ENCODE peak calls at places on chromosome X, in four cellular contexts. N is WTC11, I is HepG2, B is K562. P is an unnamed sample.

GRCh38 chrX:10986616-10987015 is 124.5 kb upstream of the HCCS start:
- DNase-seq in N (no peak), I (no peak), B (no peak), P (no peak)

GRCh38 chrX:130607431-130607830 is 205.6 kb downstream of the RBMX2 start:
- DNase-seq in I (no peak), N (no peak), B (no peak), P (no peak)

GRCh38 chrX:150730719-150731118 is 37.5 kb downstream of the MTMR1 start:
- DNase-seq in I (no peak), B (no peak), N (no peak), P (no peak)

GRCh38 chrX:81120936-81121351 is 80.8 kb downstream of the HMGN5 start:
- DNase-seq in B (peak), N (peak), I (peak), P (peak)

GRCh38 chrX:154068560-154068959 is 29.0 kb downstream of the MECP2 start:
- DNase-seq in I (no peak), B (no peak), N (no peak), P (no peak)

GRCh38 chrX:137549846-137550534 is 15.9 kb upstream of the ZIC3 start:
- DNase-seq in N (peak), I (no peak), B (no peak), P (no peak)

GRCh38 chrX:120575379-120576114 is 14.8 kb upstream of the CUL4B start:
- DNase-seq in I (no peak), N (peak), B (peak), P (no peak)

GRCh38 chrX:74353984-74354383 is 50.0 kb downstream of the ZCCHC13 start:
- DNase-seq in N (no peak), B (no peak), I (no peak), P (no peak)

GRCh38 chrX:71619193-71619592 is 882 bp upstream of the CXCR3 start:
- DNase-seq in N (no peak), I (no peak), B (no peak), P (no peak)

GRCh38 chrX:136168929-136169735 is 21.8 kb downstream of the FHL1 start:
- DNase-seq in N (peak), I (no peak), B (peak), P (peak)

GRCh38 chrX:38214551-38214950 is 6.1 kb downstream of the SRPX start:
- DNase-seq in B (no peak), I (no peak), N (no peak), P (no peak)

GRCh38 chrX:49282647-49283011 is 13.0 kb downstream of the PPP1R3F start:
- DNase-seq in B (peak), I (no peak), N (peak), P (peak)

GRCh38 chrX:29044802-29045201 is 457.6 kb downstream of the IL1RAPL1 start:
- DNase-seq in I (no peak), N (no peak), B (no peak), P (no peak)

GRCh38 chrX:120001787-120002186 is 58.2 kb upstream of the NKAP start:
- DNase-seq in B (no peak), I (no peak), N (no peak), P (no peak)

GRCh38 chrX:38342853-38343778 is 9.3 kb upstream of the OTC start:
- DNase-seq in N (no peak), B (no peak), I (peak), P (no peak)

GRCh38 chrX:55710701-55711100 is 6.8 kb upstream of the RRAGB start:
- DNase-seq in N (no peak), B (no peak), I (no peak), P (no peak)

GRCh38 chrX:129540725-129541184 is 696 bp downstream of the OCRL start:
- DNase-seq in B (no peak), N (peak), I (peak), P (no peak)

GRCh38 chrX:120125444-120125843 is 9.7 kb upstream of the RHOXF1 start:
- DNase-seq in I (no peak), B (no peak), N (no peak), P (no peak)

GRCh38 chrX:150486011-150486410 is 82.4 kb upstream of the MTM1 start:
- DNase-seq in I (peak), N (peak), B (peak), P (peak)

GRCh38 chrX:12610079-12610478 is 181.1 kb upstream of the PRPS2 start:
- DNase-seq in I (no peak), B (no peak), N (no peak), P (no peak)

GRCh38 chrX:123906557-123907316 is 46.9 kb downstream of the XIAP start:
- DNase-seq in I (no peak), N (no peak), B (no peak), P (no peak)

GRCh38 chrX:6941041-6941440 is 206.5 kb upstream of the STS start:
- DNase-seq in I (no peak), N (no peak), B (no peak), P (no peak)

GRCh38 chrX:17846045-17846444 is 15.1 kb downstream of the RAI2 start:
- DNase-seq in I (no peak), B (no peak), N (no peak), P (no peak)

GRCh38 chrX:141468940-141469339 is 115.6 kb downstream of the SPANXA1 start:
- DNase-seq in I (no peak), N (no peak), B (no peak), P (no peak)

GRCh38 chrX:69361286-69361926 is 142.7 kb upstream of the NALF2 start:
- DNase-seq in I (no peak), N (no peak), B (no peak), P (peak)

GRCh38 chrX:154526901-154527675 is 11.1 kb upstream of the FAM3A start:
- DNase-seq in I (peak), B (peak), N (peak), P (peak)

GRCh38 chrX:121052122-121052521 is 4.7 kb downstream of the GLUD2 start:
- DNase-seq in N (no peak), B (no peak), I (peak), P (no peak)

DNA sequence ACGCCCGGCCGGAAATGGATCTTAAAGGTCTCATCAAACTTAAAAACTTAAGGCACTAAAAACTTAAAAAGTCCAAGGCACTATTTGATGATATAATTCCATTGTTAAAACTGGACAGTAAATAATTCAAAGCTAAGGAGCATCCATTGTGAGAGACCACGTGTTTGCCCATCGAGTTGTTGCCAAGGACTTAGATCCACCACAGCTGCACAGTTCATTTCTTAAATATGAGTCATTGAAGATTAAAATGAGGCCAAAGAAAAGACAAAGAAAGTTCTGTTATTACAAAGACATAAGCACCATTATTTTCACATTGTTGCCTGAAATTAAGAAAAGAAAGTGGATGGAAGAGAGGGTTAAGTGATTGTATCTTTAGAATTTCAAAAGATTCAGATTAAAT is 411.5 kb upstream of the FTHL17 start:
- DNase-seq in B (no peak), I (no peak), N (no peak), P (no peak)
- TF ChIP-seq FOXJ3 in B (no peak), I (no peak), N (no peak), P (no peak)

GRCh38 chrX:2958199-2958598 is 29.1 kb upstream of the ARSD start:
- DNase-seq in N (no peak), B (no peak), I (no peak), P (no peak)
- TF ChIP-seq FOXJ3 in N (no peak), B (no peak), I (no peak), P (no peak)

GRCh38 chrX:122567911-122568310 is 616.2 kb upstream of the GRIA3 start:
- DNase-seq in I (no peak), B (no peak), N (no peak), P (no peak)

GRCh38 chrX:122565952-122566351 is 618.1 kb upstream of the GRIA3 start:
- DNase-seq in I (no peak), N (no peak), B (no peak), P (peak)
- TF ChIP-seq FOXJ3 in I (no peak), N (no peak), B (no peak), P (no peak)

GRCh38 chrX:132636080-132636479 is 147.2 kb upstream of the MBNL3 start:
- DNase-seq in I (no peak), N (no peak), B (no peak), P (no peak)
- TF ChIP-seq FOXJ3 in I (no peak), N (no peak), B (no peak), P (no peak)

GRCh38 chrX:19386679-19387078 is 43.0 kb downstream of the PDHA1 start:
- DNase-seq in B (no peak), I (no peak), N (no peak), P (no peak)

GRCh38 chrX:19377799-19378198 is 34.1 kb downstream of the PDHA1 start:
- DNase-seq in N (no peak), I (no peak), B (no peak), P (no peak)

GRCh38 chrX:19381326-19381725 is 37.6 kb downstream of the PDHA1 start:
- DNase-seq in I (no peak), B (no peak), N (no peak), P (no peak)

GRCh38 chrX:19388064-19388679 is 44.4 kb downstream of the PDHA1 start:
- DNase-seq in I (no peak), B (no peak), N (no peak), P (no peak)

GRCh38 chrX:19382500-19383145 is 38.9 kb downstream of the PDHA1 start:
- DNase-seq in N (peak), B (no peak), I (peak), P (peak)
- TF ChIP-seq FOXJ3 in N (no peak), B (no peak), I (no peak), P (no peak)

GRCh38 chrX:24241822-24242648 is 71.8 kb downstream of the SUPT20HL2 start:
- DNase-seq in B (peak), N (no peak), I (peak), P (peak)
- TF ChIP-seq FOXJ3 in B (no peak), N (no peak), I (no peak), P (no peak)

GRCh38 chrX:56726609-56727008 is 2.4 kb upstream of the NBDY start:
- DNase-seq in N (no peak), I (peak), B (peak), P (peak)
- TF ChIP-seq FOXJ3 in N (no peak), I (no peak), B (no peak), P (no peak)

GRCh38 chrX:110806145-110806544 is 10.5 kb upstream of the CHRDL1 start:
- DNase-seq in I (no peak), N (no peak), B (no peak), P (no peak)
- TF ChIP-seq FOXJ3 in I (no peak), N (no peak), B (no peak), P (no peak)

P was measured in SK-N-SH.